ENCODE peak calls at places on chromosomes 1 and 21, in five cellular contexts. One of them, this sample, is unnamed.
A peak's percentile ranks its signal among the peaks of the same experiment; 100 is the strongest.

GRCh38 chr1:98030483-98030882 is 109.6 kb upstream of the DPYD start:
- DNase-seq in tibial nerve: no peak
- DNase-seq in brain pericyte: no peak
- DNase-seq in NAMALWA: no peak
- DNase-seq in M059J: peak; percentile 53
- DNase-seq in this sample: no peak

GRCh38 chr1:218787826-218788225 is 385.9 kb upstream of the LYPLAL1 start:
- DNase-seq in NAMALWA: no peak
- DNase-seq in brain pericyte: no peak
- DNase-seq in M059J: peak; percentile 39
- DNase-seq in tibial nerve: no peak
- DNase-seq in this sample: peak; percentile 29

GRCh38 chr1:16960560-16961296 is 19.7 kb downstream of the MFAP2 start:
- DNase-seq in brain pericyte: no peak
- DNase-seq in M059J: peak; percentile 64
- DNase-seq in tibial nerve: peak; percentile 69
- DNase-seq in NAMALWA: peak; percentile 86
- DNase-seq in this sample: peak; percentile 82

GRCh38 chr21:33031152-33031551 is 5.4 kb downstream of the OLIG2 start:
- DNase-seq in NAMALWA: no peak
- DNase-seq in M059J: no peak
- DNase-seq in brain pericyte: no peak
- DNase-seq in tibial nerve: no peak
- DNase-seq in this sample: no peak

GRCh38 chr1:148160421-148161251 is 8.6 kb upstream of the NBPF11 start:
- DNase-seq in brain pericyte: no peak
- DNase-seq in M059J: no peak
- DNase-seq in tibial nerve: no peak
- DNase-seq in NAMALWA: peak; percentile 1
- DNase-seq in this sample: no peak

GRCh38 chr21:45304945-45305344 is 17.2 kb upstream of the POFUT2 start:
- DNase-seq in NAMALWA: no peak
- DNase-seq in brain pericyte: no peak
- DNase-seq in M059J: no peak
- DNase-seq in tibial nerve: no peak
- DNase-seq in this sample: no peak

GRCh38 chr1:33876970-33877680 is 13.2 kb downstream of the HMGB4 start:
- DNase-seq in NAMALWA: no peak
- DNase-seq in brain pericyte: no peak
- DNase-seq in tibial nerve: peak; percentile 18
- DNase-seq in M059J: peak; percentile 87
- DNase-seq in this sample: no peak

GRCh38 chr1:173202430-173203145 is 4.5 kb downstream of the TNFSF4 start:
- DNase-seq in brain pericyte: no peak
- DNase-seq in M059J: peak; percentile 86
- DNase-seq in NAMALWA: peak; percentile 56
- DNase-seq in tibial nerve: no peak
- DNase-seq in this sample: peak; percentile 58

GRCh38 chr1:206127336-206127735 is 10.1 kb upstream of the AVPR1B start:
- DNase-seq in M059J: no peak
- DNase-seq in NAMALWA: no peak
- DNase-seq in tibial nerve: no peak
- DNase-seq in brain pericyte: no peak
- DNase-seq in this sample: no peak

GRCh38 chr1:16026723-16027484 is 5.1 kb downstream of the CLCNKA start:
- DNase-seq in brain pericyte: no peak
- DNase-seq in tibial nerve: no peak
- DNase-seq in NAMALWA: peak; percentile 83
- DNase-seq in M059J: no peak
- DNase-seq in this sample: peak; percentile 38

GRCh38 chr1:230568008-230568407 is 74.3 kb upstream of the COG2 start:
- DNase-seq in M059J: peak; percentile 16
- DNase-seq in NAMALWA: peak; percentile 33
- DNase-seq in tibial nerve: no peak
- DNase-seq in brain pericyte: no peak
- DNase-seq in this sample: peak; percentile 14

GRCh38 chr21:18204931-18205330 is 39.7 kb upstream of the CHODL start:
- DNase-seq in brain pericyte: no peak
- DNase-seq in tibial nerve: no peak
- DNase-seq in NAMALWA: peak; percentile 2
- DNase-seq in M059J: no peak
- DNase-seq in this sample: peak; percentile 0

GRCh38 chr1:240515505-240515904 is 96.5 kb downstream of the GREM2 start:
- DNase-seq in tibial nerve: no peak
- DNase-seq in M059J: peak; percentile 74
- DNase-seq in NAMALWA: no peak
- DNase-seq in brain pericyte: no peak
- DNase-seq in this sample: no peak

GRCh38 chr1:109664671-109665070 is 3.2 kb upstream of the GSTM2 start:
- DNase-seq in NAMALWA: no peak
- DNase-seq in M059J: no peak
- DNase-seq in tibial nerve: no peak
- DNase-seq in brain pericyte: no peak
- DNase-seq in this sample: no peak

GRCh38 chr1:162956922-162957321 is 95.9 kb upstream of the CCDC190 start:
- DNase-seq in M059J: peak; percentile 60
- DNase-seq in brain pericyte: no peak
- DNase-seq in tibial nerve: no peak
- DNase-seq in NAMALWA: no peak
- DNase-seq in this sample: no peak

GRCh38 chr1:175511496-175511895 is 231.9 kb downstream of the TNR start:
- DNase-seq in brain pericyte: no peak
- DNase-seq in tibial nerve: no peak
- DNase-seq in M059J: no peak
- DNase-seq in NAMALWA: no peak
- DNase-seq in this sample: peak; percentile 46

GRCh38 chr1:54485417-54485816 is 62.6 kb upstream of the ACOT11 start:
- DNase-seq in brain pericyte: no peak
- DNase-seq in NAMALWA: no peak
- DNase-seq in M059J: no peak
- DNase-seq in tibial nerve: no peak
- DNase-seq in this sample: peak; percentile 82

GRCh38 chr1:28249013-28249870 is 10.1 kb upstream of the SESN2 start:
- DNase-seq in brain pericyte: no peak
- DNase-seq in NAMALWA: peak; percentile 83
- DNase-seq in M059J: peak; percentile 77
- DNase-seq in tibial nerve: no peak
- DNase-seq in this sample: peak; percentile 59